ENCODE peak calls at places on chromosome 18, in seven cellular contexts. One of them, this sample, is unnamed.

GRCh38 chr18:79372991-79373390 is 22.7 kb upstream of the NFATC1 start:
- DNase-seq in B cell: no peak
- DNase-seq in HCT116: no peak
- DNase-seq in astrocyte: no peak
- DNase-seq in left lung: no peak
- DNase-seq in GM20000: no peak
- DNase-seq in fibroblast of pulmonary artery: no peak
- DNase-seq in this sample: no peak

GRCh38 chr18:64009305-64009704 is 39.4 kb downstream of the SERPINB8 start:
- DNase-seq in B cell: no peak
- DNase-seq in HCT116: no peak
- DNase-seq in astrocyte: no peak
- DNase-seq in left lung: no peak
- DNase-seq in GM20000: no peak
- DNase-seq in fibroblast of pulmonary artery: no peak
- DNase-seq in this sample: no peak

GRCh38 chr18:22167471-22168151 is 1.8 kb upstream of the GATA6 start:
- DNase-seq in B cell: no peak
- DNase-seq in HCT116: no peak
- DNase-seq in astrocyte: no peak
- DNase-seq in left lung: peak; percentile 42
- DNase-seq in GM20000: no peak
- DNase-seq in fibroblast of pulmonary artery: peak; percentile 66
- DNase-seq in this sample: peak; percentile 59

GRCh38 chr18:34357944-34358580 is 133.3 kb upstream of the NOL4 start:
- DNase-seq in B cell: no peak
- DNase-seq in HCT116: no peak
- DNase-seq in astrocyte: no peak
- DNase-seq in left lung: no peak
- DNase-seq in GM20000: no peak
- DNase-seq in fibroblast of pulmonary artery: no peak
- DNase-seq in this sample: no peak

GRCh38 chr18:78396756-78397155 is 582.9 kb upstream of the SALL3 start:
- DNase-seq in B cell: no peak
- DNase-seq in HCT116: no peak
- DNase-seq in astrocyte: no peak
- DNase-seq in left lung: no peak
- DNase-seq in GM20000: no peak
- DNase-seq in fibroblast of pulmonary artery: no peak
- DNase-seq in this sample: no peak

GRCh38 chr18:76445275-76445674 is 49.8 kb downstream of the ZNF516 start:
- DNase-seq in B cell: no peak
- DNase-seq in HCT116: no peak
- DNase-seq in astrocyte: peak; percentile 92
- DNase-seq in left lung: no peak
- DNase-seq in GM20000: no peak
- DNase-seq in fibroblast of pulmonary artery: peak; percentile 88
- DNase-seq in this sample: no peak

GRCh38 chr18:79068946-79069791 is at the start of gene ATP9B:
- DNase-seq in B cell: peak; percentile 96
- DNase-seq in HCT116: peak; percentile 87
- DNase-seq in astrocyte: peak; percentile 91
- DNase-seq in left lung: peak; percentile 98
- DNase-seq in GM20000: peak; percentile 99
- DNase-seq in fibroblast of pulmonary artery: peak; percentile 99
- DNase-seq in this sample: peak; percentile 99

GRCh38 chr18:2706903-2707302 is 51.4 kb downstream of the SMCHD1 start:
- DNase-seq in B cell: no peak
- DNase-seq in HCT116: no peak
- DNase-seq in astrocyte: no peak
- DNase-seq in left lung: no peak
- DNase-seq in GM20000: no peak
- DNase-seq in fibroblast of pulmonary artery: no peak
- DNase-seq in this sample: no peak

GRCh38 chr18:70289351-70290330 is 796 bp downstream of the SOCS6 start:
- DNase-seq in B cell: peak; percentile 60
- DNase-seq in HCT116: no peak
- DNase-seq in astrocyte: no peak
- DNase-seq in left lung: no peak
- DNase-seq in GM20000: peak; percentile 85
- DNase-seq in fibroblast of pulmonary artery: peak; percentile 44
- DNase-seq in this sample: peak; percentile 67

GRCh38 chr18:7822435-7823425 is 255.6 kb downstream of the PTPRM start:
- DNase-seq in B cell: no peak
- DNase-seq in HCT116: no peak
- DNase-seq in astrocyte: peak; percentile 26
- DNase-seq in left lung: no peak
- DNase-seq in GM20000: no peak
- DNase-seq in fibroblast of pulmonary artery: peak; percentile 17
- DNase-seq in this sample: no peak

GRCh38 chr18:79621501-79621900 is 58.1 kb upstream of the CTDP1 start:
- DNase-seq in B cell: no peak
- DNase-seq in HCT116: no peak
- DNase-seq in astrocyte: no peak
- DNase-seq in left lung: no peak
- DNase-seq in GM20000: no peak
- DNase-seq in fibroblast of pulmonary artery: no peak
- DNase-seq in this sample: no peak

GRCh38 chr18:54888933-54889332 is 60.7 kb downstream of the RAB27B start:
- DNase-seq in B cell: no peak
- DNase-seq in HCT116: no peak
- DNase-seq in astrocyte: peak; percentile 46
- DNase-seq in left lung: no peak
- DNase-seq in GM20000: no peak
- DNase-seq in fibroblast of pulmonary artery: peak; percentile 62
- DNase-seq in this sample: no peak

GRCh38 chr18:63444567-63444966 is 22.3 kb upstream of the VPS4B start:
- DNase-seq in B cell: peak; percentile 50
- DNase-seq in HCT116: no peak
- DNase-seq in astrocyte: no peak
- DNase-seq in left lung: no peak
- DNase-seq in GM20000: peak; percentile 41
- DNase-seq in fibroblast of pulmonary artery: peak; percentile 72
- DNase-seq in this sample: no peak

GRCh38 chr18:9928646-9929259 is 14.9 kb downstream of the VAPA start:
- DNase-seq in B cell: no peak
- DNase-seq in HCT116: no peak
- DNase-seq in astrocyte: no peak
- DNase-seq in left lung: no peak
- DNase-seq in GM20000: no peak
- DNase-seq in fibroblast of pulmonary artery: no peak
- DNase-seq in this sample: no peak

GRCh38 chr18:9926977-9927376 is 13.2 kb downstream of the VAPA start:
- DNase-seq in B cell: no peak
- DNase-seq in HCT116: no peak
- DNase-seq in astrocyte: no peak
- DNase-seq in left lung: no peak
- DNase-seq in GM20000: no peak
- DNase-seq in fibroblast of pulmonary artery: no peak
- DNase-seq in this sample: no peak

GRCh38 chr18:9925795-9926194 is 12.0 kb downstream of the VAPA start:
- DNase-seq in B cell: no peak
- DNase-seq in HCT116: no peak
- DNase-seq in astrocyte: no peak
- DNase-seq in left lung: no peak
- DNase-seq in GM20000: no peak
- DNase-seq in fibroblast of pulmonary artery: no peak
- DNase-seq in this sample: no peak

GRCh38 chr18:9926223-9926894 is 12.5 kb downstream of the VAPA start:
- DNase-seq in B cell: no peak
- DNase-seq in HCT116: no peak
- DNase-seq in astrocyte: no peak
- DNase-seq in left lung: no peak
- DNase-seq in GM20000: no peak
- DNase-seq in fibroblast of pulmonary artery: no peak
- DNase-seq in this sample: no peak

GRCh38 chr18:9927392-9928063 is 13.7 kb downstream of the VAPA start:
- DNase-seq in B cell: no peak
- DNase-seq in HCT116: no peak
- DNase-seq in astrocyte: no peak
- DNase-seq in left lung: no peak
- DNase-seq in GM20000: no peak
- DNase-seq in fibroblast of pulmonary artery: no peak
- DNase-seq in this sample: no peak
- TF ChIP-seq CTCF in B cell: no peak
- TF ChIP-seq CTCF in HCT116: no peak
- TF ChIP-seq CTCF in astrocyte: no peak
- TF ChIP-seq CTCF in left lung: no peak
- TF ChIP-seq CTCF in GM20000: no peak
- TF ChIP-seq CTCF in fibroblast of pulmonary artery: no peak
- TF ChIP-seq CTCF in this sample: no peak

DNA sequence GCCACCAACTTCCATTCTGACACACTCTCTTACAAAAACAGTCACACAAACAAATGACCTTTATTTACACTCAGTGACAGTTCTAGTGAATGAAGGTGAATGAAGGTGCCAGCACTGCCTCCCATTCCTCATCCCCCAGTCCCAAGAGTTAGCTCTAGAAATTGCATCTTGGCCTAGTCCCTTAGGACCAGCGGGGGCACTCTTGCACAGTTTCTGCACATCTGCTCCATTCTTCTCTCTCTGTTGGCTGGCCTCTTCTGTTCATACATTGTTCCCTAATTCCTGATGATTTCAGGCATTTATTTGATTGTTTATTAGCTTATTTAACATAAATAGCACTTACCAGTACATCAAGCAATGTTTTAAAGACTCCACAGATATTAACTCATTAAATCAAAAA is 30.9 kb downstream of the GAREM1 start:
- DNase-seq in B cell: no peak
- DNase-seq in HCT116: peak; percentile 15
- DNase-seq in astrocyte: no peak
- DNase-seq in left lung: no peak
- DNase-seq in GM20000: no peak
- DNase-seq in fibroblast of pulmonary artery: no peak
- DNase-seq in this sample: no peak
- TF ChIP-seq CTCF in B cell: no peak
- TF ChIP-seq CTCF in HCT116: peak; percentile 63
- TF ChIP-seq CTCF in astrocyte: peak; percentile 7
- TF ChIP-seq CTCF in left lung: no peak
- TF ChIP-seq CTCF in GM20000: no peak
- TF ChIP-seq CTCF in fibroblast of pulmonary artery: peak; percentile 41
- TF ChIP-seq CTCF in this sample: no peak

GRCh38 chr18:52902188-52902587 is 562.2 kb downstream of the DCC start:
- DNase-seq in B cell: no peak
- DNase-seq in HCT116: no peak
- DNase-seq in astrocyte: no peak
- DNase-seq in left lung: no peak
- DNase-seq in GM20000: no peak
- DNase-seq in fibroblast of pulmonary artery: no peak
- DNase-seq in this sample: no peak

GRCh38 chr18:52907942-52908341 is 567.9 kb downstream of the DCC start:
- DNase-seq in B cell: no peak
- DNase-seq in HCT116: no peak
- DNase-seq in astrocyte: no peak
- DNase-seq in left lung: no peak
- DNase-seq in GM20000: no peak
- DNase-seq in fibroblast of pulmonary artery: no peak
- DNase-seq in this sample: no peak

GRCh38 chr18:52907522-52907921 is 567.5 kb downstream of the DCC start:
- DNase-seq in B cell: no peak
- DNase-seq in HCT116: no peak
- DNase-seq in astrocyte: no peak
- DNase-seq in left lung: no peak
- DNase-seq in GM20000: no peak
- DNase-seq in fibroblast of pulmonary artery: no peak
- DNase-seq in this sample: no peak

GRCh38 chr18:52903858-52904257 is 563.9 kb downstream of the DCC start:
- DNase-seq in B cell: no peak
- DNase-seq in HCT116: no peak
- DNase-seq in astrocyte: no peak
- DNase-seq in left lung: no peak
- DNase-seq in GM20000: peak; percentile 6
- DNase-seq in fibroblast of pulmonary artery: peak; percentile 6
- DNase-seq in this sample: no peak
- TF ChIP-seq CTCF in B cell: peak; percentile 14
- TF ChIP-seq CTCF in HCT116: peak; percentile 14
- TF ChIP-seq CTCF in astrocyte: peak; percentile 35
- TF ChIP-seq CTCF in left lung: peak; percentile 50
- TF ChIP-seq CTCF in GM20000: peak; percentile 38
- TF ChIP-seq CTCF in fibroblast of pulmonary artery: peak; percentile 21
- TF ChIP-seq CTCF in this sample: peak; percentile 80

GRCh38 chr18:39162013-39162412 is 1596.4 kb upstream of the CELF4 start:
- DNase-seq in B cell: no peak
- DNase-seq in HCT116: no peak
- DNase-seq in astrocyte: no peak
- DNase-seq in left lung: no peak
- DNase-seq in GM20000: no peak
- DNase-seq in fibroblast of pulmonary artery: no peak
- DNase-seq in this sample: no peak
- TF ChIP-seq CTCF in B cell: no peak
- TF ChIP-seq CTCF in HCT116: no peak
- TF ChIP-seq CTCF in astrocyte: no peak
- TF ChIP-seq CTCF in left lung: no peak
- TF ChIP-seq CTCF in GM20000: no peak
- TF ChIP-seq CTCF in fibroblast of pulmonary artery: no peak
- TF ChIP-seq CTCF in this sample: no peak

DNA sequence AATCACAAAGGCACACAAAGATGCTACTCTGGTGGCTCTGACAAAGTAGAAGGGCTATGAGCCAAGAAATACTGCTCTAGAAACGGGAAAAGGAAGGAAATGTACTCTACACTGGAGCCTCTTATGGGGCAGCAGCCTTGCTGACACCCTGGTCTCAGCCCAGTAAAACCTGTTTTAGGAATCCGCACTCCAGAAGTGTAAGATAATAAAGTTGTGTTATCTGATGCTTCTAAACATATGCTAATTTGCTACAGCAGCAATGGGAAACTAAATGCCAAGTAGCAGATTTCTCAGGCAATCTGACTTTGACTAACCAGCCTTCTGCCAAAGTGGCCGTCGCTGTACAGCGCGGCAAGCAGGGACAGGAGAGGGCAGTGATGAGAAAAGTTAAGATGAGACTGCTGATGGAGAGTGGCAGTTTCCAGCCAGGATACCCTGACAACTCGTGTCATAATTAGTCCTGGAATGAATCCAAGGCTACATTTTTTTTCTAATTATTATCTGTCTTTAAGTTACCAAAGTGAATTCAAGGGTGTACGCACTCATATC is 99.0 kb downstream of the NETO1 start:
- DNase-seq in B cell: no peak
- DNase-seq in HCT116: no peak
- DNase-seq in astrocyte: no peak
- DNase-seq in left lung: no peak
- DNase-seq in GM20000: no peak
- DNase-seq in fibroblast of pulmonary artery: no peak
- DNase-seq in this sample: no peak
- TF ChIP-seq CTCF in B cell: no peak
- TF ChIP-seq CTCF in HCT116: no peak
- TF ChIP-seq CTCF in astrocyte: no peak
- TF ChIP-seq CTCF in left lung: no peak
- TF ChIP-seq CTCF in GM20000: no peak
- TF ChIP-seq CTCF in fibroblast of pulmonary artery: no peak
- TF ChIP-seq CTCF in this sample: no peak